ENCODE peak calls at places on chromosome 12, in five cellular contexts. C, F, A, G and O are unnamed samples.

GRCh38 chr12:122421263-122421814 is 1.1 kb downstream of the CLIP1 start:
- DNase-seq in G (peak; percentile 35), C (peak; percentile 64), F (peak; percentile 77), A (peak; percentile 61), O (peak; percentile 74)

GRCh38 chr12:96026331-96026730 is 9.1 kb downstream of the LTA4H start:
- DNase-seq in F (no peak), G (no peak), A (no peak), C (no peak), O (no peak)

GRCh38 chr12:40106202-40106533 is 287 bp upstream of the SLC2A13 start:
- DNase-seq in A (no peak), C (no peak), F (no peak), G (no peak), O (no peak)

GRCh38 chr12:51171884-51172514 is 936 bp downstream of the TFCP2 start:
- DNase-seq in F (no peak), G (peak; percentile 27), C (peak; percentile 62), A (no peak), O (no peak)

GRCh38 chr12:131779027-131779426 is 49.2 kb upstream of the MMP17 start:
- DNase-seq in C (no peak), G (no peak), A (no peak), F (no peak), O (no peak)

GRCh38 chr12:15558915-15559528 is 230.2 kb downstream of the EPS8 start:
- DNase-seq in A (no peak), G (no peak), F (no peak), C (no peak), O (no peak)

GRCh38 chr12:65526311-65526710 is 247.8 kb downstream of the MSRB3 start:
- DNase-seq in C (no peak), G (no peak), F (no peak), A (no peak), O (no peak)

GRCh38 chr12:64700532-64700931 is 58.7 kb downstream of the GNS start:
- DNase-seq in F (no peak), C (no peak), G (no peak), A (no peak), O (no peak)

GRCh38 chr12:12979731-12980259 is 20.3 kb downstream of the HEBP1 start:
- DNase-seq in A (no peak), F (no peak), G (no peak), C (no peak), O (peak; percentile 64)

GRCh38 chr12:100229036-100229635 is 28.5 kb downstream of the ACTR6 start:
- DNase-seq in A (no peak), F (no peak), C (peak; percentile 45), G (no peak), O (no peak)

GRCh38 chr12:45357547-45358417 is 141.9 kb downstream of the ANO6 start:
- DNase-seq in F (no peak), A (no peak), C (no peak), G (no peak), O (no peak)

DNA sequence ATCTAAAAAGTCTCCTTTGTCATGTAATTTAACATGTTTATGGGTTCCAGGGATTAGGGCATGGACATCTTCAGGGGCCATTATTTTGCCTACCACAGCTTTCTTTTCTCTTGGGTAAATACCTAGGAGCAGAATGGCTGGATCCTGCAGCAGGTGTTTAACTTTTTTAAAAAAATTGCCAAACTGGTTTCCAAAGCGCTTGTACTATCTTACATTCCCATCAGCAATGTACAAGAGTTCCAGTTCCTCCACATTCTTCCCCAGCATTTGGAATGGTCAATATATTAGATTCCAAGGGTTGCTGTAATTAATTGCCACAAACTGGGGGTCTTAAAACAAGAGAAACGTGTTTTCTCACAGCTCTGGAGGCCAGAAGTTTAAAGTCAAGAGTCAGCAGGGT is 27.7 kb upstream of the MYL2 start:
- DNase-seq in G (no peak), A (no peak), F (no peak), C (no peak), O (no peak)
- H3K27me3 ChIP-seq in G (no peaks in the 10 kb centered on the region), A (no peaks in the 10 kb centered on the region), F (no peaks in the 10 kb centered on the region), C (no peaks in the 10 kb centered on the region), O (no peaks in the 10 kb centered on the region)

GRCh38 chr12:107843351-107844311 is 69.1 kb downstream of the ASCL4 start:
- DNase-seq in G (no peak), C (no peak), F (peak; percentile 65), A (no peak), O (no peak)

GRCh38 chr12:107847430-107847829 is 72.9 kb downstream of the ASCL4 start:
- DNase-seq in F (no peak), G (no peak), C (no peak), A (no peak), O (no peak)

GRCh38 chr12:107844312-107844921 is 69.9 kb downstream of the ASCL4 start:
- DNase-seq in G (peak; percentile 33), C (no peak), F (no peak), A (no peak), O (no peak)

GRCh38 chr12:107845980-107846659 is 71.6 kb downstream of the ASCL4 start:
- DNase-seq in A (no peak), G (peak; percentile 31), C (no peak), F (no peak), O (no peak)

GRCh38 chr12:107845226-107845979 is 70.9 kb downstream of the ASCL4 start:
- DNase-seq in C (no peak), F (no peak), A (no peak), G (no peak), O (no peak)
- H3K4me1 ChIP-seq in C (no peaks in the 10 kb centered on the region), F (peaks cover 19% of the 10 kb centered on the region), A (peaks cover 12% of the 10 kb centered on the region), G (peaks cover 15% of the 10 kb centered on the region), O (no peaks in the 10 kb centered on the region)

GRCh38 chr12:120367252-120367923 is 1.6 kb downstream of the MSI1 start:
- DNase-seq in G (no peak), F (no peak), C (no peak), A (no peak), O (no peak)

GRCh38 chr12:120369476-120370342 is 745 bp upstream of the MSI1 start:
- DNase-seq in F (no peak), C (no peak), G (no peak), A (no peak), O (no peak)

GRCh38 chr12:120366884-120367251 is 2.1 kb downstream of the MSI1 start:
- DNase-seq in G (no peak), F (no peak), A (no peak), C (no peak), O (no peak)

GRCh38 chr12:120368789-120369475 is at the start of gene MSI1:
- DNase-seq in A (no peak), F (no peak), G (no peak), C (no peak), O (no peak)

GRCh38 chr12:120367924-120368788 is 808 bp downstream of the MSI1 start:
- DNase-seq in C (no peak), G (no peak), F (no peak), A (no peak), O (no peak)
- H3K4me3 ChIP-seq in C (no peak overlapping the region), G (peak overlapping the region; percentile 73), F (peak overlapping the region; percentile 39), A (peak overlapping the region; percentile 71), O (peak overlapping the region; percentile 62)

DNA sequence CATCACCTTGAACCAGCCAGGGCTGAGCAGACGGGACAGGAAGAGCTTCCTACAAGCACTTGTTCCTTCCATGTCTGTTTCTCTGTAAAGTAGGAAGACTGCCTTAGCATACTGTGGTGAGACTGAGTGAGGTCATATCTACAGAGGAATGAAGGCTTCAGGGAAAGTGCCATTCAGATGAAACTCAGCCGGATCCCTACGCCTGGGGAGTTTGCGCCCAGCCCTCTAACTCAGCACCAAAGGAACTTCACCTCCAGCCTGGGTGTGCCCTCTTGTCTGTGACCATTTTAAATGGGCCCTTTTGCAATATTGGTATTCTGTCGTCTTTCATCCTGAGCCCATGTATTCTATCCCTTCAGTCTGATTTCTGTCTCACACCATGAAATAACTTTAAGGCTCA is 175.6 kb upstream of the FKBP4 start:
- DNase-seq in F (no peak), G (no peak), C (no peak), A (no peak), O (no peak)
- H3K27me3 ChIP-seq in F (no peaks in the 10 kb centered on the region), G (no peaks in the 10 kb centered on the region), C (no peaks in the 10 kb centered on the region), A (no peaks in the 10 kb centered on the region), O (no peaks in the 10 kb centered on the region)